ENCODE peak calls at places on chromosome 22, in four cellular contexts. A, Q, G and R are unnamed samples.

GRCh38 chr22:39114157-39114511 is 17.1 kb downstream of the APOBEC3H start:
- DNase-seq in A (no peak), G (no peak), Q (no peak), R (no peak)

GRCh38 chr22:37176464-37177061 is 11.5 kb downstream of the C1QTNF6 start:
- DNase-seq in G (no peak), A (no peak), Q (no peak), R (peak)

GRCh38 chr22:23682082-23682481 is 8.7 kb upstream of the RGL4 start:
- DNase-seq in Q (no peak), G (no peak), A (no peak), R (no peak)

GRCh38 chr22:43996170-43996980 is 27.7 kb upstream of the PARVB start:
- DNase-seq in Q (peak), A (peak), G (peak), R (no peak)

GRCh38 chr22:46830001-46830715 is 67.7 kb downstream of the TBC1D22A start:
- DNase-seq in G (no peak), A (no peak), Q (no peak), R (no peak)

GRCh38 chr22:30602049-30602448 is 4.9 kb upstream of the TCN2 start:
- DNase-seq in A (no peak), G (peak), Q (no peak), R (peak)

GRCh38 chr22:41848468-41848867 is 15.6 kb downstream of the SREBF2 start:
- DNase-seq in Q (no peak), G (no peak), A (no peak), R (peak)

GRCh38 chr22:43921361-43921760 is 2.2 kb upstream of the PNPLA3 start:
- DNase-seq in A (no peak), Q (no peak), G (no peak), R (no peak)

GRCh38 chr22:45692549-45692948 is 20.9 kb downstream of the ATXN10 start:
- DNase-seq in G (no peak), Q (no peak), A (no peak), R (no peak)

GRCh38 chr22:35538801-35539321 is 1.8 kb upstream of the RASD2 start:
- DNase-seq in Q (no peak), G (peak), A (no peak), R (peak)

GRCh38 chr22:27192135-27192900 is 534.9 kb downstream of the MIAT start:
- DNase-seq in G (no peak), A (no peak), Q (no peak), R (no peak)

GRCh38 chr22:36411589-36412258 is 24.0 kb upstream of the MYH9 start:
- DNase-seq in Q (no peak), G (peak), A (no peak), R (no peak)

GRCh38 chr22:36267058-36267457 is 14.1 kb downstream of the APOL1 start:
- DNase-seq in Q (no peak), A (no peak), G (no peak), R (no peak)

GRCh38 chr22:38272373-38273134 is at the start of gene TMEM184B:
- DNase-seq in Q (peak), A (peak), G (peak), R (peak)

GRCh38 chr22:45548441-45548840 is 45.8 kb downstream of the FBLN1 start:
- DNase-seq in A (no peak), G (no peak), Q (no peak), R (no peak)

GRCh38 chr22:48554893-48555552 is 1272.7 kb downstream of the BRD1 start:
- DNase-seq in G (no peak), Q (no peak), A (no peak), R (no peak)

GRCh38 chr22:23184764-23185113 is 4.4 kb downstream of the BCR start:
- DNase-seq in G (no peak), Q (no peak), A (no peak), R (no peak)

GRCh38 chr22:26568207-26568706 is 21.7 kb downstream of the TPST2 start:
- DNase-seq in A (no peak), Q (no peak), G (no peak), R (no peak)

GRCh38 chr22:35023692-35024363 is 42.1 kb upstream of the ISX start:
- DNase-seq in G (peak), A (no peak), Q (peak), R (peak)

GRCh38 chr22:29143848-29144785 is 61.6 kb upstream of the EMID1 start:
- DNase-seq in G (no peak), A (no peak), Q (no peak), R (no peak)